ENCODE peak calls at places on chromosomes 4 and X, in seven cellular contexts. One of them, this sample, is unnamed. For H3K4me1, the result is how much of the 10 kb centered on the place peaks cover.

GRCh38 chrX:143623657-143624056 is 12.2 kb downstream of the SLITRK4 start:
- DNase-seq in CD4-positive, alpha-beta memory T cell: no peak
- DNase-seq in aorta: no peak
- DNase-seq in A549: no peak
- DNase-seq in adipocyte: no peak
- DNase-seq in hepatocyte: no peak
- DNase-seq in cardiac muscle cell: no peak
- DNase-seq in this sample: no peak

GRCh38 chrX:38560776-38561125 is 591 bp upstream of the TSPAN7 start:
- DNase-seq in A549: no peak
- DNase-seq in aorta: peak
- DNase-seq in adipocyte: no peak
- DNase-seq in cardiac muscle cell: no peak
- DNase-seq in CD4-positive, alpha-beta memory T cell: no peak
- DNase-seq in hepatocyte: no peak
- DNase-seq in this sample: no peak

GRCh38 chr4:81722229-81722900 is 250.7 kb upstream of the RASGEF1B start:
- DNase-seq in CD4-positive, alpha-beta memory T cell: no peak
- DNase-seq in cardiac muscle cell: no peak
- DNase-seq in hepatocyte: peak
- DNase-seq in adipocyte: no peak
- DNase-seq in aorta: no peak
- DNase-seq in A549: no peak
- DNase-seq in this sample: no peak

GRCh38 chr4:8345053-8345945 is 75.7 kb downstream of the HTRA3 start:
- DNase-seq in adipocyte: no peak
- DNase-seq in A549: no peak
- DNase-seq in CD4-positive, alpha-beta memory T cell: no peak
- DNase-seq in hepatocyte: no peak
- DNase-seq in aorta: no peak
- DNase-seq in cardiac muscle cell: no peak
- DNase-seq in this sample: no peak

GRCh38 chr4:55475394-55476243 is 71.1 kb downstream of the CLOCK start:
- DNase-seq in adipocyte: peak
- DNase-seq in A549: no peak
- DNase-seq in CD4-positive, alpha-beta memory T cell: no peak
- DNase-seq in aorta: no peak
- DNase-seq in cardiac muscle cell: peak
- DNase-seq in hepatocyte: no peak
- DNase-seq in this sample: no peak

GRCh38 chrX:12400218-12400617 is 261.9 kb downstream of the FRMPD4 start:
- DNase-seq in A549: no peak
- DNase-seq in CD4-positive, alpha-beta memory T cell: no peak
- DNase-seq in cardiac muscle cell: no peak
- DNase-seq in hepatocyte: no peak
- DNase-seq in adipocyte: no peak
- DNase-seq in aorta: no peak
- DNase-seq in this sample: no peak

GRCh38 chrX:107676559-107677378 is 48.5 kb downstream of the PRPS1 start:
- DNase-seq in A549: peak
- DNase-seq in cardiac muscle cell: peak
- DNase-seq in aorta: peak
- DNase-seq in CD4-positive, alpha-beta memory T cell: peak
- DNase-seq in adipocyte: peak
- DNase-seq in hepatocyte: peak
- DNase-seq in this sample: peak

GRCh38 chrX:65607070-65607742 is 60.2 kb upstream of the MSN start:
- DNase-seq in aorta: no peak
- DNase-seq in adipocyte: peak
- DNase-seq in cardiac muscle cell: peak
- DNase-seq in CD4-positive, alpha-beta memory T cell: no peak
- DNase-seq in hepatocyte: no peak
- DNase-seq in A549: no peak
- DNase-seq in this sample: no peak

GRCh38 chrX:101550825-101551767 is 749 bp downstream of the ARMCX1 start:
- DNase-seq in aorta: peak
- DNase-seq in hepatocyte: peak
- DNase-seq in CD4-positive, alpha-beta memory T cell: no peak
- DNase-seq in A549: no peak
- DNase-seq in adipocyte: peak
- DNase-seq in cardiac muscle cell: peak
- DNase-seq in this sample: no peak

GRCh38 chrX:10415704-10416001 is 204.7 kb downstream of the MID1 start:
- DNase-seq in cardiac muscle cell: peak
- DNase-seq in adipocyte: peak
- DNase-seq in hepatocyte: no peak
- DNase-seq in aorta: no peak
- DNase-seq in A549: no peak
- DNase-seq in CD4-positive, alpha-beta memory T cell: no peak
- DNase-seq in this sample: no peak

GRCh38 chr4:7206856-7207567 is 14.7 kb downstream of the SORCS2 start:
- DNase-seq in aorta: peak
- DNase-seq in cardiac muscle cell: peak
- DNase-seq in hepatocyte: peak
- DNase-seq in A549: peak
- DNase-seq in adipocyte: peak
- DNase-seq in CD4-positive, alpha-beta memory T cell: no peak
- DNase-seq in this sample: no peak

GRCh38 chr4:156954598-156954997 is 17.0 kb downstream of the PDGFC start:
- DNase-seq in hepatocyte: no peak
- DNase-seq in adipocyte: no peak
- DNase-seq in aorta: peak
- DNase-seq in A549: no peak
- DNase-seq in CD4-positive, alpha-beta memory T cell: no peak
- DNase-seq in cardiac muscle cell: no peak
- DNase-seq in this sample: no peak

GRCh38 chr4:156952078-156952759 is 19.4 kb downstream of the PDGFC start:
- DNase-seq in CD4-positive, alpha-beta memory T cell: no peak
- DNase-seq in adipocyte: no peak
- DNase-seq in aorta: no peak
- DNase-seq in A549: no peak
- DNase-seq in cardiac muscle cell: no peak
- DNase-seq in hepatocyte: no peak
- DNase-seq in this sample: no peak

GRCh38 chr4:156956947-156957346 is 14.7 kb downstream of the PDGFC start:
- DNase-seq in cardiac muscle cell: no peak
- DNase-seq in aorta: no peak
- DNase-seq in hepatocyte: no peak
- DNase-seq in adipocyte: no peak
- DNase-seq in A549: no peak
- DNase-seq in CD4-positive, alpha-beta memory T cell: no peak
- DNase-seq in this sample: no peak

GRCh38 chr4:156956359-156956758 is 15.2 kb downstream of the PDGFC start:
- DNase-seq in hepatocyte: no peak
- DNase-seq in CD4-positive, alpha-beta memory T cell: no peak
- DNase-seq in adipocyte: no peak
- DNase-seq in aorta: no peak
- DNase-seq in cardiac muscle cell: no peak
- DNase-seq in A549: no peak
- DNase-seq in this sample: no peak

DNA sequence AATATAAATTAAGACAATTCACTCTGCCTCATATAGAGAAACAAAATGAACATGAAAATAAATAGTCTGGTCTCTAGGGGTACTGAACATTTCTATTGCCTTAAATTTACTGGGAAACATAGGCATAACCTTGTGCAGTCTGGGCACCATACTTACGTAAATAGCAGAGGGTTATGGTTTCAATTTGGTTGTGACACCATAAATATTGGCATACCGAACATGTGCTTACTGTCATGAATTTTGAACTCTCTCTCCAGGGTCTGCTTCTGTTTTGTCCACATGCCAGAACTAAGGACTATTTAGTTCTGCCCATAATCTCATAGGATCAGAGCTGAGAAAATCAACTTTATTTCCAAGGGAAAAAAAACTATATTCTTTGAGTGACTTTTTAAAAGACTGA is 17.6 kb downstream of the PDGFC start:
- DNase-seq in aorta: no peak
- DNase-seq in adipocyte: no peak
- DNase-seq in hepatocyte: no peak
- DNase-seq in A549: no peak
- DNase-seq in cardiac muscle cell: no peak
- DNase-seq in CD4-positive, alpha-beta memory T cell: no peak
- DNase-seq in this sample: no peak
- H3K4me1 ChIP-seq in aorta: under half
- H3K4me1 ChIP-seq in adipocyte: under half
- H3K4me1 ChIP-seq in hepatocyte: under half
- H3K4me1 ChIP-seq in A549: under half
- H3K4me1 ChIP-seq in cardiac muscle cell: under half
- H3K4me1 ChIP-seq in CD4-positive, alpha-beta memory T cell: under half
- H3K4me1 ChIP-seq in this sample: under half

DNA sequence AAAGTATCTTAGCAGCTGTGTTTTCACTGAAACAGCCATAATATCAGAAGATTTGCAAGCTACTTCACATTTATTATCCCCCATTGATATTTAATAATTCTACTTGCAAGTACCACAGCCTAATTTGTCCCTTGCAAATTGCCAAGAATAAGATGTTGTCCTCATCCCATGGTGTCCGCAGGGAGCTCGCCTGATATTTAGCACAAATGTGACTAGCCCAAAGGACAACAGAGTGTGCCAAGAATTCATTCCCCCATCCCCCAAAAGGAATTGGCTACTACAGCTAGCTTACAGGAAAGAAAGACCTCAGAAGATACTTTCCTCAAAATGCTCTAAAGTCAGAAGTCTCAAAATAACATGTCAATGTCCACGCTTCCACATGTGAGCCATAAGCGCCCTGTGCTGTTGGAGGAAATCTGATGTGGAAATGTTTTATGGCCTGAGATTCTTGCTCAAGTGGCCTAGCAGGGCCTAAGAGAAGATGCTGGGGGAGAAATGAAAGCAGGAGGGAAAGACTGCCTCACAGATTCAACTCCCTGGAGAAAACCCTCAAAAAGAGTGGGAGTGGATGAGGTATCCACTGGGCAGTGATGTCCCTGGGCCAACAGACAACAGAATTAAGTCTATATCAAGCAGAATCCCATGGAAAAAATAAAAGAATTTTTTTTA is 111.4 kb downstream of the SH3KBP1 start:
- DNase-seq in hepatocyte: no peak
- DNase-seq in A549: no peak
- DNase-seq in CD4-positive, alpha-beta memory T cell: no peak
- DNase-seq in aorta: no peak
- DNase-seq in cardiac muscle cell: no peak
- DNase-seq in adipocyte: no peak
- DNase-seq in this sample: no peak
- H3K4me1 ChIP-seq in hepatocyte: under half
- H3K4me1 ChIP-seq in A549: under half
- H3K4me1 ChIP-seq in CD4-positive, alpha-beta memory T cell: half or more
- H3K4me1 ChIP-seq in aorta: under half
- H3K4me1 ChIP-seq in cardiac muscle cell: under half
- H3K4me1 ChIP-seq in adipocyte: under half
- H3K4me1 ChIP-seq in this sample: half or more

GRCh38 chr4:87045659-87046058 is 110.8 kb downstream of the AFF1 start:
- DNase-seq in hepatocyte: no peak
- DNase-seq in CD4-positive, alpha-beta memory T cell: no peak
- DNase-seq in aorta: no peak
- DNase-seq in cardiac muscle cell: no peak
- DNase-seq in A549: no peak
- DNase-seq in adipocyte: no peak
- DNase-seq in this sample: no peak

GRCh38 chr4:87044511-87045369 is 109.9 kb downstream of the AFF1 start:
- DNase-seq in CD4-positive, alpha-beta memory T cell: no peak
- DNase-seq in adipocyte: no peak
- DNase-seq in A549: no peak
- DNase-seq in cardiac muscle cell: no peak
- DNase-seq in hepatocyte: no peak
- DNase-seq in aorta: no peak
- DNase-seq in this sample: no peak

GRCh38 chr4:87041142-87041541 is 106.3 kb downstream of the AFF1 start:
- DNase-seq in cardiac muscle cell: peak
- DNase-seq in adipocyte: no peak
- DNase-seq in A549: no peak
- DNase-seq in aorta: no peak
- DNase-seq in hepatocyte: no peak
- DNase-seq in CD4-positive, alpha-beta memory T cell: no peak
- DNase-seq in this sample: no peak

GRCh38 chr4:87042221-87042620 is 107.4 kb downstream of the AFF1 start:
- DNase-seq in aorta: no peak
- DNase-seq in CD4-positive, alpha-beta memory T cell: no peak
- DNase-seq in A549: no peak
- DNase-seq in adipocyte: no peak
- DNase-seq in cardiac muscle cell: no peak
- DNase-seq in hepatocyte: no peak
- DNase-seq in this sample: no peak

DNA sequence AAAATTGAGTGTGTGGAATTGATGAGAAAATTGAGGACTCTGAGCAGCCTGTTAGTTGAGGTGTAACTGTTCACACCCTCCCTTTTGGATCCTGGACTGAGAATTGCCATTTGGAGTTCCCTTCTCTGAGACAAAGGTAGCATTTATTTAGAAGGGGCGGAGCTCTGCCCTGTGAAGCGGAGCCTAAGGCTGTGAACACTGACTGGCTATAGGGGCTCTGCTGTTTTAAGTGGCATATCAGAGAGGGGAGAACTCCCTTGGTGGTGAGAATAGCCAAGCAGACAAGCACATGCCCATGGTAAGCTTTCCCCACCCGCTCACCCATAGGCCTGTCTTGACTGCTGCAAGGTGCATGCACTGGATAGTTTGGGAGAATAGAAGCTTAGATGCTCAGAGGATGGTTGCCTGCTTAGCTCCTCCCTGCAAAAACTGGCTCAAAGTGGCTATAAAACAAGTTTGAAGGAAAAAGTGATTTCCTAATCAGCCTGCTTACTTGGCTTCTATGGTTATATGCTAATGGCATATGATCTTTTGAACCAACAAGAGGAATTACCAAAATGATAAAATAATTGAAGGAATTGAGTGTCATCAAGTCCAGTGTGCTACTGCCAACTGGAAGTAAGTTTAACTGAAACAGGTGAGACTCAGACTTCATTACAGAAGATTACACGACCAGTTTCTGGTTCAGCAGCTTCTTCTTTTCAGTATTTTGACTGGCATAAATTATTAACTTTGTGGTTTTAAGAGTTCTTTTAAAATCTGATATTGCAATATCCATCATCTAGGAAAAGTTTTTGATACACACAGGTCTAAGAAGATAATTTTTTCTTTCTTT is 108.4 kb downstream of the AFF1 start:
- DNase-seq in aorta: no peak
- DNase-seq in hepatocyte: no peak
- DNase-seq in CD4-positive, alpha-beta memory T cell: no peak
- DNase-seq in A549: no peak
- DNase-seq in adipocyte: no peak
- DNase-seq in cardiac muscle cell: no peak
- DNase-seq in this sample: no peak
- H3K4me1 ChIP-seq in aorta: under half
- H3K4me1 ChIP-seq in hepatocyte: under half
- H3K4me1 ChIP-seq in CD4-positive, alpha-beta memory T cell: under half
- H3K4me1 ChIP-seq in A549: under half
- H3K4me1 ChIP-seq in adipocyte: half or more
- H3K4me1 ChIP-seq in cardiac muscle cell: under half
- H3K4me1 ChIP-seq in this sample: under half

DNA sequence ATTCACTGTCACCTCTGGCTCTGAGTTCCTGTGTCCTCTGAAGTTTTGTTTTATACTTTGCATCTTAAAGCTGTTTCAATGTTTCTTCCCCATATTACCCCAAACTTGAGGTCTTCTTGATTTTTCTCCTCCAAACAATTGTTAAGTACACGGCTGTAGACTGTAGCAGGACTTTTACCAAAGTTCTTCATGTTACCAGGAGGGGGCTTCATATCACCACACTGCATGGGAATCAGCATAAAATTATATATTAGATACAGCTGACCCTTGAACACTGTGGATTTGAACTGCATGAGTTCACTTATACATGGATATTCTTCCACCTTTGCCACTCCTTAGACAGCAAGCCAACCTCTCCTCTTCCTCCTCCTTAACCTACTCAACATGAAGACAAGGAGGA is 56.6 kb downstream of the SPATA18 start:
- DNase-seq in cardiac muscle cell: no peak
- DNase-seq in aorta: no peak
- DNase-seq in A549: no peak
- DNase-seq in adipocyte: no peak
- DNase-seq in CD4-positive, alpha-beta memory T cell: no peak
- DNase-seq in hepatocyte: no peak
- DNase-seq in this sample: no peak
- H3K4me1 ChIP-seq in cardiac muscle cell: under half
- H3K4me1 ChIP-seq in aorta: under half
- H3K4me1 ChIP-seq in A549: under half
- H3K4me1 ChIP-seq in adipocyte: under half
- H3K4me1 ChIP-seq in CD4-positive, alpha-beta memory T cell: under half
- H3K4me1 ChIP-seq in hepatocyte: under half
- H3K4me1 ChIP-seq in this sample: under half

This sample was measured in CD4-positive, CD25-positive, alpha-beta regulatory T cell.